ENCODE peak calls at places on chromosomes 5 and 9, in seven cellular contexts. One of them, this sample, is unnamed.

GRCh38 chr9:90025816-90026215 is 421.0 kb downstream of the GADD45G start:
- DNase-seq in endothelial cell: no peak
- DNase-seq in right atrium auricular region: no peak
- DNase-seq in spleen: peak; percentile 69
- DNase-seq in testis: no peak
- DNase-seq in osteocyte: no peak
- DNase-seq in upper lobe of right lung: no peak
- DNase-seq in this sample: no peak

GRCh38 chr9:106862115-106862945 is 636 bp upstream of the ZNF462 start:
- DNase-seq in endothelial cell: peak; percentile 59
- DNase-seq in right atrium auricular region: no peak
- DNase-seq in spleen: no peak
- DNase-seq in testis: peak; percentile 65
- DNase-seq in osteocyte: peak; percentile 84
- DNase-seq in upper lobe of right lung: peak; percentile 68
- DNase-seq in this sample: peak; percentile 38

GRCh38 chr9:136964171-136964689 is 12.2 kb downstream of the LCN12 start:
- DNase-seq in endothelial cell: no peak
- DNase-seq in right atrium auricular region: no peak
- DNase-seq in spleen: no peak
- DNase-seq in testis: no peak
- DNase-seq in osteocyte: no peak
- DNase-seq in upper lobe of right lung: no peak
- DNase-seq in this sample: no peak

GRCh38 chr9:17318821-17319320 is 184.0 kb downstream of the CNTLN start:
- DNase-seq in endothelial cell: no peak
- DNase-seq in right atrium auricular region: no peak
- DNase-seq in spleen: no peak
- DNase-seq in testis: no peak
- DNase-seq in osteocyte: no peak
- DNase-seq in upper lobe of right lung: no peak
- DNase-seq in this sample: no peak

GRCh38 chr9:112496074-112496722 is 9.6 kb downstream of the KIAA1958 start:
- DNase-seq in endothelial cell: no peak
- DNase-seq in right atrium auricular region: no peak
- DNase-seq in spleen: no peak
- DNase-seq in testis: no peak
- DNase-seq in osteocyte: no peak
- DNase-seq in upper lobe of right lung: no peak
- DNase-seq in this sample: no peak

GRCh38 chr5:67350185-67350584 is 153.6 kb upstream of the CD180 start:
- DNase-seq in endothelial cell: no peak
- DNase-seq in right atrium auricular region: no peak
- DNase-seq in spleen: no peak
- DNase-seq in testis: no peak
- DNase-seq in osteocyte: no peak
- DNase-seq in upper lobe of right lung: no peak
- DNase-seq in this sample: no peak

GRCh38 chr9:73869261-73869660 is 627.9 kb upstream of the RORB start:
- DNase-seq in endothelial cell: no peak
- DNase-seq in right atrium auricular region: no peak
- DNase-seq in spleen: no peak
- DNase-seq in testis: no peak
- DNase-seq in osteocyte: no peak
- DNase-seq in upper lobe of right lung: no peak
- DNase-seq in this sample: peak; percentile 34

GRCh38 chr9:90556897-90557296 is 85.7 kb downstream of the DIRAS2 start:
- DNase-seq in endothelial cell: no peak
- DNase-seq in right atrium auricular region: no peak
- DNase-seq in spleen: no peak
- DNase-seq in testis: no peak
- DNase-seq in osteocyte: no peak
- DNase-seq in upper lobe of right lung: no peak
- DNase-seq in this sample: no peak

GRCh38 chr9:127634021-127634420 is 21.9 kb downstream of the STXBP1 start:
- DNase-seq in endothelial cell: peak; percentile 51
- DNase-seq in right atrium auricular region: no peak
- DNase-seq in spleen: no peak
- DNase-seq in testis: no peak
- DNase-seq in osteocyte: no peak
- DNase-seq in upper lobe of right lung: peak; percentile 16
- DNase-seq in this sample: no peak

GRCh38 chr5:76016258-76016657 is 66.9 kb upstream of the SV2C start:
- DNase-seq in endothelial cell: no peak
- DNase-seq in right atrium auricular region: no peak
- DNase-seq in spleen: no peak
- DNase-seq in testis: no peak
- DNase-seq in osteocyte: no peak
- DNase-seq in upper lobe of right lung: no peak
- DNase-seq in this sample: no peak

GRCh38 chr5:129118826-129119225 is 24.3 kb downstream of the ISOC1 start:
- DNase-seq in endothelial cell: no peak
- DNase-seq in right atrium auricular region: no peak
- DNase-seq in spleen: no peak
- DNase-seq in testis: no peak
- DNase-seq in osteocyte: no peak
- DNase-seq in upper lobe of right lung: no peak
- DNase-seq in this sample: no peak

GRCh38 chr5:6194906-6195612 is 183.3 kb downstream of the MED10 start:
- DNase-seq in endothelial cell: no peak
- DNase-seq in right atrium auricular region: no peak
- DNase-seq in spleen: no peak
- DNase-seq in testis: no peak
- DNase-seq in osteocyte: no peak
- DNase-seq in upper lobe of right lung: no peak
- DNase-seq in this sample: no peak
- TF ChIP-seq CTCF in endothelial cell: no peak
- TF ChIP-seq CTCF in right atrium auricular region: no peak
- TF ChIP-seq CTCF in spleen: no peak
- TF ChIP-seq CTCF in testis: no peak
- TF ChIP-seq CTCF in osteocyte: no peak
- TF ChIP-seq CTCF in upper lobe of right lung: no peak
- TF ChIP-seq CTCF in this sample: no peak

DNA sequence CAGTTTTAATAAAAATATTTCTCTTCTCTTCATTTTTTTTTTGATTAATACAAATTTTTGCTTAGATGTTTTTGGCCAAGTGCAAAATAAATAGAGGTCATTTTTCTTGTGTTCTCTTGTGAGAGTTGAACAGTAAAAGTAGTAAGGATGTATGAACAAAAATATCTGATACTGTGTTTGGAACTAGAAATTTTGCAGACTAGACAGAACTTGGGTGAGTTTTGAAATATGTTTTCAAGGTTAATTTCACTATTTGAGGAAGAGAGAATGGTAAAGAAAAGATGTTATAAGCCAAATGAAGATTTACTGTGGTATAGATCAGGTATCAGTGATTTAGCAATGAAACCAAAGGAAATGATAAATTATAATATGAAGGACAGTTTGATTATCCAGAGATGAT is 148.0 kb upstream of the VCAN start:
- DNase-seq in endothelial cell: no peak
- DNase-seq in right atrium auricular region: no peak
- DNase-seq in spleen: no peak
- DNase-seq in testis: no peak
- DNase-seq in osteocyte: no peak
- DNase-seq in upper lobe of right lung: no peak
- DNase-seq in this sample: no peak
- TF ChIP-seq CTCF in endothelial cell: no peak
- TF ChIP-seq CTCF in right atrium auricular region: no peak
- TF ChIP-seq CTCF in spleen: no peak
- TF ChIP-seq CTCF in testis: no peak
- TF ChIP-seq CTCF in osteocyte: no peak
- TF ChIP-seq CTCF in upper lobe of right lung: no peak
- TF ChIP-seq CTCF in this sample: no peak

GRCh38 chr9:133605446-133605845 is 3.7 kb downstream of the FAM163B start:
- DNase-seq in endothelial cell: no peak
- DNase-seq in right atrium auricular region: no peak
- DNase-seq in spleen: no peak
- DNase-seq in testis: no peak
- DNase-seq in osteocyte: no peak
- DNase-seq in upper lobe of right lung: no peak
- DNase-seq in this sample: no peak

GRCh38 chr9:133604856-133605255 is 4.3 kb downstream of the FAM163B start:
- DNase-seq in endothelial cell: no peak
- DNase-seq in right atrium auricular region: no peak
- DNase-seq in spleen: no peak
- DNase-seq in testis: no peak
- DNase-seq in osteocyte: no peak
- DNase-seq in upper lobe of right lung: no peak
- DNase-seq in this sample: no peak

GRCh38 chr9:133605856-133606721 is 3.1 kb downstream of the FAM163B start:
- DNase-seq in endothelial cell: no peak
- DNase-seq in right atrium auricular region: no peak
- DNase-seq in spleen: no peak
- DNase-seq in testis: no peak
- DNase-seq in osteocyte: no peak
- DNase-seq in upper lobe of right lung: no peak
- DNase-seq in this sample: no peak

GRCh38 chr9:133603165-133603927 is 5.8 kb downstream of the FAM163B start:
- DNase-seq in endothelial cell: no peak
- DNase-seq in right atrium auricular region: no peak
- DNase-seq in spleen: no peak
- DNase-seq in testis: no peak
- DNase-seq in osteocyte: no peak
- DNase-seq in upper lobe of right lung: no peak
- DNase-seq in this sample: no peak

DNA sequence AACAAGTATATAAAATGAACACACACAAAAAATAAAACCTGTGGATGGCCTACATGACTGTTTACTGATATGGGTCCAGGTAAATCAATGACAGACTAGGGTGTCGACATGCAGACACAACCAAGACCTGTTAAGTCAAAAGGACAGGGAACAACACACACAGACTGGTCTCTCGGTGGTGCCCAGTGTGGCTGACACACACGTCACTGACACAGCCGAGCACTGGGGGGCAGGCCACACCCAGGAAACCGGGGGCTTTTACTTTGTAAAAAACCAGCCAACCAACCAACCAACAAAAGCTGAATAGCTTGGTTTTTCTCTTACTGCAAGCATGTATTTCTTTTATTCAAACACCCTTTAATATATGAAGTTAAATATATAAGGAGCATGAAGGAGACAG is 5.0 kb downstream of the FAM163B start:
- DNase-seq in endothelial cell: no peak
- DNase-seq in right atrium auricular region: no peak
- DNase-seq in spleen: no peak
- DNase-seq in testis: no peak
- DNase-seq in osteocyte: no peak
- DNase-seq in upper lobe of right lung: no peak
- DNase-seq in this sample: no peak
- TF ChIP-seq CTCF in endothelial cell: no peak
- TF ChIP-seq CTCF in right atrium auricular region: no peak
- TF ChIP-seq CTCF in spleen: no peak
- TF ChIP-seq CTCF in testis: no peak
- TF ChIP-seq CTCF in osteocyte: no peak
- TF ChIP-seq CTCF in upper lobe of right lung: no peak
- TF ChIP-seq CTCF in this sample: no peak

GRCh38 chr5:181259974-181260719 is 796 bp downstream of the TRIM52 start:
- DNase-seq in endothelial cell: no peak
- DNase-seq in right atrium auricular region: no peak
- DNase-seq in spleen: peak; percentile 65
- DNase-seq in testis: no peak
- DNase-seq in osteocyte: no peak
- DNase-seq in upper lobe of right lung: no peak
- DNase-seq in this sample: no peak

GRCh38 chr5:181261320-181262085 is 560 bp upstream of the TRIM52 start:
- DNase-seq in endothelial cell: peak; percentile 65
- DNase-seq in right atrium auricular region: peak; percentile 80
- DNase-seq in spleen: peak; percentile 94
- DNase-seq in testis: peak; percentile 82
- DNase-seq in osteocyte: peak; percentile 91
- DNase-seq in upper lobe of right lung: peak; percentile 88
- DNase-seq in this sample: peak; percentile 71

GRCh38 chr5:181260720-181261319 is at the start of gene TRIM52:
- DNase-seq in endothelial cell: peak; percentile 89
- DNase-seq in right atrium auricular region: peak; percentile 90
- DNase-seq in spleen: peak; percentile 99
- DNase-seq in testis: peak; percentile 96
- DNase-seq in osteocyte: peak; percentile 94
- DNase-seq in upper lobe of right lung: peak; percentile 96
- DNase-seq in this sample: peak; percentile 90

GRCh38 chr5:181258576-181258975 is 2.4 kb downstream of the TRIM52 start:
- DNase-seq in endothelial cell: no peak
- DNase-seq in right atrium auricular region: no peak
- DNase-seq in spleen: peak; percentile 11
- DNase-seq in testis: no peak
- DNase-seq in osteocyte: no peak
- DNase-seq in upper lobe of right lung: no peak
- DNase-seq in this sample: no peak

GRCh38 chr5:181259283-181259682 is 1.7 kb downstream of the TRIM52 start:
- DNase-seq in endothelial cell: no peak
- DNase-seq in right atrium auricular region: no peak
- DNase-seq in spleen: peak; percentile 4
- DNase-seq in testis: no peak
- DNase-seq in osteocyte: no peak
- DNase-seq in upper lobe of right lung: no peak
- DNase-seq in this sample: no peak
- TF ChIP-seq CTCF in endothelial cell: no peak
- TF ChIP-seq CTCF in right atrium auricular region: no peak
- TF ChIP-seq CTCF in spleen: no peak
- TF ChIP-seq CTCF in testis: no peak
- TF ChIP-seq CTCF in osteocyte: no peak
- TF ChIP-seq CTCF in upper lobe of right lung: no peak
- TF ChIP-seq CTCF in this sample: no peak

GRCh38 chr9:115883467-115884329 is 269.9 kb upstream of the PAPPA start:
- DNase-seq in endothelial cell: peak; percentile 36
- DNase-seq in right atrium auricular region: no peak
- DNase-seq in spleen: no peak
- DNase-seq in testis: peak; percentile 51
- DNase-seq in osteocyte: no peak
- DNase-seq in upper lobe of right lung: no peak
- DNase-seq in this sample: no peak
- TF ChIP-seq CTCF in endothelial cell: peak; percentile 52
- TF ChIP-seq CTCF in right atrium auricular region: peak; percentile 73
- TF ChIP-seq CTCF in spleen: no peak
- TF ChIP-seq CTCF in testis: no peak
- TF ChIP-seq CTCF in osteocyte: peak; percentile 68
- TF ChIP-seq CTCF in upper lobe of right lung: peak; percentile 51
- TF ChIP-seq CTCF in this sample: peak; percentile 39

GRCh38 chr5:149930060-149930753 is 14.4 kb downstream of the PDE6A start:
- DNase-seq in endothelial cell: no peak
- DNase-seq in right atrium auricular region: no peak
- DNase-seq in spleen: no peak
- DNase-seq in testis: peak; percentile 30
- DNase-seq in osteocyte: no peak
- DNase-seq in upper lobe of right lung: no peak
- DNase-seq in this sample: no peak

GRCh38 chr5:149930754-149931574 is 13.6 kb downstream of the PDE6A start:
- DNase-seq in endothelial cell: no peak
- DNase-seq in right atrium auricular region: no peak
- DNase-seq in spleen: no peak
- DNase-seq in testis: no peak
- DNase-seq in osteocyte: no peak
- DNase-seq in upper lobe of right lung: no peak
- DNase-seq in this sample: no peak

GRCh38 chr5:149931992-149932436 is 12.6 kb downstream of the PDE6A start:
- DNase-seq in endothelial cell: no peak
- DNase-seq in right atrium auricular region: no peak
- DNase-seq in spleen: no peak
- DNase-seq in testis: no peak
- DNase-seq in osteocyte: no peak
- DNase-seq in upper lobe of right lung: no peak
- DNase-seq in this sample: no peak

GRCh38 chr5:149935431-149935901 is 9.1 kb downstream of the PDE6A start:
- DNase-seq in endothelial cell: no peak
- DNase-seq in right atrium auricular region: no peak
- DNase-seq in spleen: no peak
- DNase-seq in testis: peak; percentile 64
- DNase-seq in osteocyte: no peak
- DNase-seq in upper lobe of right lung: no peak
- DNase-seq in this sample: no peak

GRCh38 chr5:149932445-149933350 is 11.9 kb downstream of the PDE6A start:
- DNase-seq in endothelial cell: peak; percentile 20
- DNase-seq in right atrium auricular region: no peak
- DNase-seq in spleen: peak; percentile 77
- DNase-seq in testis: peak; percentile 32
- DNase-seq in osteocyte: no peak
- DNase-seq in upper lobe of right lung: no peak
- DNase-seq in this sample: no peak
- TF ChIP-seq CTCF in endothelial cell: no peak
- TF ChIP-seq CTCF in right atrium auricular region: peak; percentile 32
- TF ChIP-seq CTCF in spleen: no peak
- TF ChIP-seq CTCF in testis: peak; percentile 14
- TF ChIP-seq CTCF in osteocyte: no peak
- TF ChIP-seq CTCF in upper lobe of right lung: peak; percentile 39
- TF ChIP-seq CTCF in this sample: no peak

This sample was measured in GM13977.